ENCODE peak calls at places on chromosome 7, in nine cellular contexts. X, Q, M, F, R, U, N, I and K are unnamed samples.
A peak's percentile ranks its signal among the peaks of the same experiment; 100 is the strongest.

GRCh38 chr7:64655811-64656210 is 10.1 kb upstream of the ZNF107 start:
- DNase-seq in X (no peak), Q (no peak), M (no peak), F (no peak), R (no peak), U (no peak), N (no peak), I (no peak), K (no peak)

GRCh38 chr7:1691601-1692499 is 21.8 kb downstream of the ELFN1 start:
- DNase-seq in X (no peak), Q (no peak), M (peak; percentile 14), F (peak; percentile 67), R (peak; percentile 82), U (no peak), N (peak; percentile 86), I (no peak), K (no peak)

GRCh38 chr7:96236198-96237039 is 85.5 kb downstream of the SLC25A13 start:
- DNase-seq in X (no peak), Q (no peak), M (peak; percentile 31), F (peak; percentile 80), R (peak; percentile 23), U (peak; percentile 92), N (no peak), I (peak; percentile 35), K (no peak)

GRCh38 chr7:81173766-81174281 is 255.0 kb upstream of the SEMA3C start:
- DNase-seq in X (no peak), Q (no peak), M (peak; percentile 70), F (peak; percentile 80), R (peak; percentile 8), U (peak; percentile 93), N (no peak), I (peak; percentile 13), K (no peak)

GRCh38 chr7:155457544-155458316 is at the start of gene EN2:
- DNase-seq in X (no peak), Q (no peak), M (peak; percentile 7), F (no peak), R (peak; percentile 23), U (no peak), N (peak; percentile 85), I (no peak), K (no peak)

GRCh38 chr7:44541028-44541869 is at the start of gene NPC1L1:
- DNase-seq in X (peak; percentile 17), Q (no peak), M (no peak), F (no peak), R (peak; percentile 45), U (no peak), N (peak; percentile 64), I (no peak), K (no peak)

GRCh38 chr7:134632937-134633540 is 13.6 kb upstream of the BPGM start:
- DNase-seq in X (peak; percentile 26), Q (peak; percentile 61), M (peak; percentile 64), F (no peak), R (peak; percentile 15), U (peak; percentile 58), N (no peak), I (peak; percentile 56), K (peak; percentile 31)

GRCh38 chr7:115728518-115728917 is 302.0 kb downstream of the TFEC start:
- DNase-seq in X (no peak), Q (no peak), M (no peak), F (no peak), R (no peak), U (no peak), N (no peak), I (no peak), K (no peak)

GRCh38 chr7:78265486-78265885 is 466.9 kb downstream of the PHTF2 start:
- DNase-seq in X (no peak), Q (peak; percentile 20), M (no peak), F (no peak), R (no peak), U (no peak), N (no peak), I (no peak), K (peak; percentile 73)

GRCh38 chr7:55190511-55191160 is 171.8 kb downstream of the EGFR start:
- DNase-seq in X (no peak), Q (no peak), M (no peak), F (no peak), R (no peak), U (no peak), N (no peak), I (no peak), K (no peak)

GRCh38 chr7:18693401-18693800 is 197.9 kb downstream of the HDAC9 start:
- DNase-seq in X (no peak), Q (no peak), M (peak; percentile 71), F (peak; percentile 20), R (no peak), U (peak; percentile 83), N (no peak), I (peak; percentile 76), K (no peak)

GRCh38 chr7:25286756-25287155 is 58.5 kb upstream of the NPVF start:
- DNase-seq in X (no peak), Q (no peak), M (no peak), F (no peak), R (no peak), U (no peak), N (no peak), I (no peak), K (no peak)

GRCh38 chr7:148708026-148708685 is 9.5 kb downstream of the CUL1 start:
- DNase-seq in X (no peak), Q (no peak), M (no peak), F (no peak), R (no peak), U (no peak), N (no peak), I (no peak), K (peak; percentile 55)

GRCh38 chr7:30470783-30471182 is 7.8 kb downstream of the NOD1 start:
- DNase-seq in X (no peak), Q (no peak), M (peak; percentile 16), F (no peak), R (peak; percentile 32), U (peak; percentile 85), N (no peak), I (peak; percentile 52), K (no peak)

GRCh38 chr7:22932896-22933295 is 81.0 kb downstream of the HYCC1 start:
- DNase-seq in X (no peak), Q (no peak), M (no peak), F (no peak), R (no peak), U (no peak), N (no peak), I (no peak), K (no peak)

GRCh38 chr7:48899932-48900331 is 24.4 kb upstream of the CDC14C start:
- DNase-seq in X (no peak), Q (no peak), M (peak; percentile 17), F (no peak), R (no peak), U (peak; percentile 3), N (no peak), I (no peak), K (no peak)

GRCh38 chr7:124723012-124723411 is 42.6 kb downstream of the GPR37 start:
- DNase-seq in X (no peak), Q (no peak), M (peak; percentile 88), F (peak; percentile 48), R (no peak), U (peak; percentile 53), N (no peak), I (peak; percentile 68), K (no peak)

GRCh38 chr7:93622036-93622714 is 47.7 kb upstream of the CALCR start:
- DNase-seq in X (no peak), Q (peak; percentile 20), M (peak; percentile 31), F (no peak), R (peak; percentile 12), U (peak; percentile 29), N (no peak), I (peak; percentile 31), K (peak; percentile 57)

GRCh38 chr7:141785711-141786552 is 4.1 kb upstream of the TAS2R5 start:
- DNase-seq in X (peak; percentile 62), Q (peak; percentile 61), M (peak; percentile 69), F (peak; percentile 31), R (peak; percentile 39), U (peak; percentile 63), N (no peak), I (peak; percentile 59), K (peak; percentile 78)

GRCh38 chr7:156096806-156097538 is 284.7 kb upstream of the SHH start:
- DNase-seq in X (no peak), Q (no peak), M (no peak), F (no peak), R (no peak), U (peak; percentile 6), N (no peak), I (no peak), K (no peak)

GRCh38 chr7:128860158-128861073 is 2.2 kb upstream of the ATP6V1F start:
- DNase-seq in X (no peak), Q (peak; percentile 45), M (no peak), F (no peak), R (no peak), U (peak; percentile 50), N (peak; percentile 39), I (peak; percentile 67), K (no peak)

GRCh38 chr7:130758429-130759056 is 24.5 kb upstream of the KLF14 start:
- DNase-seq in X (peak; percentile 48), Q (peak; percentile 60), M (peak; percentile 67), F (no peak), R (no peak), U (peak; percentile 73), N (no peak), I (peak; percentile 59), K (peak; percentile 65)

GRCh38 chr7:43658718-43659548 is 70.4 kb downstream of the COA1 start:
- DNase-seq in X (peak; percentile 55), Q (no peak), M (peak; percentile 86), F (peak; percentile 61), R (peak; percentile 24), U (peak; percentile 89), N (no peak), I (peak; percentile 70), K (peak; percentile 63)